ENCODE peak calls at places on chromosomes 13 and 19, in four cellular contexts. One of them, this sample, is unnamed.

GRCh38 chr13:110580800-110581199 is 19.3 kb upstream of the RAB20 start:
- DNase-seq in heart left ventricle: no peak
- DNase-seq in H1: no peak
- DNase-seq in right cardiac atrium: no peak
- DNase-seq in this sample: no peak

GRCh38 chr13:37869506-37869755 is 141 bp downstream of the TRPC4 start:
- DNase-seq in heart left ventricle: no peak
- DNase-seq in H1: no peak
- DNase-seq in right cardiac atrium: no peak
- DNase-seq in this sample: no peak

GRCh38 chr19:55902080-55902751 is 29.9 kb downstream of the NLRP13 start:
- DNase-seq in right cardiac atrium: no peak
- DNase-seq in H1: no peak
- DNase-seq in heart left ventricle: no peak
- DNase-seq in this sample: no peak

GRCh38 chr19:36488816-36489138 is 584 bp downstream of the ZNF566 start:
- DNase-seq in heart left ventricle: no peak
- DNase-seq in right cardiac atrium: no peak
- DNase-seq in H1: no peak
- DNase-seq in this sample: no peak

GRCh38 chr13:75050419-75051066 is 431.4 kb downstream of the TBC1D4 start:
- DNase-seq in H1: no peak
- DNase-seq in right cardiac atrium: no peak
- DNase-seq in heart left ventricle: no peak
- DNase-seq in this sample: peak; percentile 51

GRCh38 chr13:106028916-106029315 is 506.5 kb downstream of the EFNB2 start:
- DNase-seq in H1: no peak
- DNase-seq in heart left ventricle: no peak
- DNase-seq in right cardiac atrium: no peak
- DNase-seq in this sample: no peak

GRCh38 chr13:36163809-36164308 is 32.7 kb upstream of the DCLK1 start:
- DNase-seq in H1: no peak
- DNase-seq in right cardiac atrium: peak; percentile 75
- DNase-seq in heart left ventricle: peak; percentile 76
- DNase-seq in this sample: no peak

GRCh38 chr19:31261019-31261595 is 88.1 kb downstream of the TSHZ3 start:
- DNase-seq in heart left ventricle: no peak
- DNase-seq in right cardiac atrium: no peak
- DNase-seq in H1: no peak
- DNase-seq in this sample: no peak

GRCh38 chr13:63351081-63351480 is 1935.4 kb upstream of the PCDH20 start:
- DNase-seq in right cardiac atrium: no peak
- DNase-seq in H1: no peak
- DNase-seq in heart left ventricle: no peak
- DNase-seq in this sample: no peak

GRCh38 chr13:81017525-81018152 is 676.7 kb upstream of the SPRY2 start:
- DNase-seq in heart left ventricle: no peak
- DNase-seq in H1: no peak
- DNase-seq in right cardiac atrium: no peak
- DNase-seq in this sample: peak; percentile 34

GRCh38 chr13:50846861-50847475 is 3.5 kb upstream of the DLEU7 start:
- DNase-seq in H1: no peak
- DNase-seq in heart left ventricle: no peak
- DNase-seq in right cardiac atrium: no peak
- DNase-seq in this sample: no peak

GRCh38 chr13:95155093-95155492 is 146.2 kb downstream of the ABCC4 start:
- DNase-seq in H1: no peak
- DNase-seq in right cardiac atrium: no peak
- DNase-seq in heart left ventricle: no peak
- DNase-seq in this sample: no peak

GRCh38 chr13:32087955-32088747 is 56.6 kb downstream of the FRY start:
- DNase-seq in H1: no peak
- DNase-seq in right cardiac atrium: no peak
- DNase-seq in heart left ventricle: no peak
- DNase-seq in this sample: no peak

GRCh38 chr19:49142866-49143335 is 12.3 kb downstream of the HRC start:
- DNase-seq in heart left ventricle: peak; percentile 93
- DNase-seq in H1: no peak
- DNase-seq in right cardiac atrium: peak; percentile 96
- DNase-seq in this sample: no peak

GRCh38 chr13:28449826-28450773 is 44.8 kb downstream of the FLT1 start:
- DNase-seq in right cardiac atrium: no peak
- DNase-seq in H1: no peak
- DNase-seq in heart left ventricle: no peak
- DNase-seq in this sample: no peak

GRCh38 chr13:33195693-33196464 is 89.7 kb downstream of the STARD13 start:
- DNase-seq in heart left ventricle: no peak
- DNase-seq in H1: no peak
- DNase-seq in right cardiac atrium: no peak
- DNase-seq in this sample: no peak

GRCh38 chr13:33453911-33454310 is 168.4 kb upstream of the STARD13 start:
- DNase-seq in H1: no peak
- DNase-seq in right cardiac atrium: no peak
- DNase-seq in heart left ventricle: no peak
- DNase-seq in this sample: no peak

GRCh38 chr19:46475976-46476375 is 4.6 kb upstream of the PNMA8A start:
- DNase-seq in right cardiac atrium: no peak
- DNase-seq in H1: no peak
- DNase-seq in heart left ventricle: no peak
- DNase-seq in this sample: no peak

GRCh38 chr19:16825312-16826168 is 3.7 kb upstream of the SIN3B start:
- DNase-seq in right cardiac atrium: peak; percentile 66
- DNase-seq in H1: no peak
- DNase-seq in heart left ventricle: no peak
- DNase-seq in this sample: no peak

GRCh38 chr19:4606921-4607678 is 32.2 kb upstream of the TNFAIP8L1 start:
- DNase-seq in heart left ventricle: peak; percentile 82
- DNase-seq in H1: no peak
- DNase-seq in right cardiac atrium: peak; percentile 91
- DNase-seq in this sample: no peak

GRCh38 chr13:110471833-110472162 is 89.7 kb downstream of the RAB20 start:
- DNase-seq in right cardiac atrium: no peak
- DNase-seq in heart left ventricle: no peak
- DNase-seq in H1: no peak
- DNase-seq in this sample: no peak

GRCh38 chr13:113153810-113154748 is 4.4 kb upstream of the PROZ start:
- DNase-seq in right cardiac atrium: peak; percentile 95
- DNase-seq in heart left ventricle: peak; percentile 91
- DNase-seq in H1: no peak
- DNase-seq in this sample: no peak

GRCh38 chr13:62014299-62014698 is 598.6 kb upstream of the PCDH20 start:
- DNase-seq in heart left ventricle: no peak
- DNase-seq in right cardiac atrium: no peak
- DNase-seq in H1: no peak
- DNase-seq in this sample: peak; percentile 56

GRCh38 chr13:46556380-46556779 is 3.4 kb downstream of the LRCH1 start:
- DNase-seq in heart left ventricle: no peak
- DNase-seq in H1: no peak
- DNase-seq in right cardiac atrium: no peak
- DNase-seq in this sample: no peak

GRCh38 chr19:3589439-3589838 is 4.2 kb downstream of the GIPC3 start:
- DNase-seq in H1: no peak
- DNase-seq in heart left ventricle: no peak
- DNase-seq in right cardiac atrium: no peak
- DNase-seq in this sample: no peak

GRCh38 chr19:3586124-3586626 is 897 bp downstream of the GIPC3 start:
- DNase-seq in H1: no peak
- DNase-seq in right cardiac atrium: peak; percentile 70
- DNase-seq in heart left ventricle: no peak
- DNase-seq in this sample: no peak

GRCh38 chr19:3589949-3590348 is 4.7 kb downstream of the GIPC3 start:
- DNase-seq in right cardiac atrium: no peak
- DNase-seq in heart left ventricle: no peak
- DNase-seq in H1: no peak
- DNase-seq in this sample: no peak

GRCh38 chr19:3586707-3587346 is 1.5 kb downstream of the GIPC3 start:
- DNase-seq in heart left ventricle: no peak
- DNase-seq in right cardiac atrium: no peak
- DNase-seq in H1: no peak
- DNase-seq in this sample: no peak

DNA sequence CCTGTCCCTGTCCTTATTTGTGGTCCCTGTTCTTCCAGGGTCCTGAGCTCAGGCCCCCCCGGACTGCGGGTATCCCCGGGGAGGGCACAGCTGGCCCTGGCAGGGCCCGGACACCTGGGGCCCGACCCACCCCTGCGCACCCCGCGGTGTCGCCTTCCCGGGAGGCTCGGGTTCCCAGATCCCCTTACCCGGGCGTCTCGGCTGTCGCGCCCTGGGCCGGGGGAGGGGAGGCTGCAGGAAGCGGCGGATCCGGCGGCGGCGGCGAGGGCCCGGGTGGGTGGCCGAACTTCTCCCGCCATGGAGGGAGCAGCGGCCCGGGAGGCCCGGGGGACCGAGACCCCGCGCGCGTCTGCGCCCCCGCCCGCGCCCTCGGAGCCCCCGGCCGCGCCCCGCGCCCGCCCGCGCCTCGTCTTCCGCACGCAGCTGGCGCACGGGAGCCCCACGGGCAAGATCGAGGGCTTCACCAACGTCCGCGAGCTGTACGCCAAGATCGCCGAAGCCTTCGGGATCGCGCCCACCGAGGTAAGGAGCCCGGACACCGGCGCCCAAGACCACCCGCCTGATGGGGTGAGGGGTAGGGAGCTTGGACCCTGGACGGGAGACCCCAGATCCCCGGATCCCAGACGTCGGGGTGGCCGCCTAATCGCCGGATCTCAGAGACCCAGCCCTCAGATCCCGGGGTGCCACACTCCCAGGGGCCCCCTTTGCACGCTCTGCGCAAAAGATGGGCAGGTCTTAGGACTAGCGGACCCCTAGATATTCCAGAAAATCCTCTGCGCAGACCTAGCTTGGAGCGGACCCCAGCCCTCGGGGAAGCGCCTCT is at the start of gene GIPC3:
- DNase-seq in H1: no peak
- DNase-seq in heart left ventricle: no peak
- DNase-seq in right cardiac atrium: peak; percentile 62
- DNase-seq in this sample: no peak
- H3K4me3 ChIP-seq in H1: peak within 1 kb of the TSS; percentile 27
- H3K4me3 ChIP-seq in heart left ventricle: peak within 1 kb of the TSS; percentile 56
- H3K4me3 ChIP-seq in right cardiac atrium: peak within 1 kb of the TSS; percentile 44
- H3K4me3 ChIP-seq in this sample: peak within 1 kb of the TSS; percentile 74

GRCh38 chr19:1676351-1677266 is 24.2 kb upstream of the TCF3 start:
- DNase-seq in right cardiac atrium: peak; percentile 37
- DNase-seq in H1: no peak
- DNase-seq in heart left ventricle: peak; percentile 41
- DNase-seq in this sample: no peak

GRCh38 chr19:1678073-1678472 is 25.7 kb upstream of the TCF3 start:
- DNase-seq in right cardiac atrium: no peak
- DNase-seq in heart left ventricle: no peak
- DNase-seq in H1: no peak
- DNase-seq in this sample: no peak

GRCh38 chr19:1674293-1674679 is 21.9 kb upstream of the TCF3 start:
- DNase-seq in H1: no peak
- DNase-seq in heart left ventricle: no peak
- DNase-seq in right cardiac atrium: peak; percentile 42
- DNase-seq in this sample: no peak

GRCh38 chr19:1673645-1674292 is 21.4 kb upstream of the TCF3 start:
- DNase-seq in heart left ventricle: no peak
- DNase-seq in right cardiac atrium: peak; percentile 25
- DNase-seq in H1: no peak
- DNase-seq in this sample: no peak

GRCh38 chr19:1675633-1676350 is 23.4 kb upstream of the TCF3 start:
- DNase-seq in heart left ventricle: peak; percentile 29
- DNase-seq in H1: no peak
- DNase-seq in right cardiac atrium: peak; percentile 45
- DNase-seq in this sample: no peak
- H3K27ac ChIP-seq in heart left ventricle: no peak overlapping the region
- H3K27ac ChIP-seq in H1: no peak overlapping the region
- H3K27ac ChIP-seq in right cardiac atrium: no peak overlapping the region
- H3K27ac ChIP-seq in this sample: no peak overlapping the region

GRCh38 chr13:29923554-29924481 is 73.4 kb upstream of the UBL3 start:
- DNase-seq in H1: peak; percentile 77
- DNase-seq in right cardiac atrium: peak; percentile 85
- DNase-seq in heart left ventricle: peak; percentile 76
- DNase-seq in this sample: no peak
- H3K4me3 ChIP-seq in H1: no peak overlapping the region
- H3K4me3 ChIP-seq in right cardiac atrium: no peak overlapping the region
- H3K4me3 ChIP-seq in heart left ventricle: no peak overlapping the region
- H3K4me3 ChIP-seq in this sample: no peak overlapping the region

GRCh38 chr13:40379186-40379585 is 287.3 kb downstream of the FOXO1 start:
- DNase-seq in right cardiac atrium: no peak
- DNase-seq in H1: no peak
- DNase-seq in heart left ventricle: no peak
- DNase-seq in this sample: no peak

GRCh38 chr13:40375522-40376171 is 290.8 kb downstream of the FOXO1 start:
- DNase-seq in right cardiac atrium: peak; percentile 70
- DNase-seq in heart left ventricle: no peak
- DNase-seq in H1: no peak
- DNase-seq in this sample: no peak

GRCh38 chr13:40376867-40377266 is 289.6 kb downstream of the FOXO1 start:
- DNase-seq in right cardiac atrium: no peak
- DNase-seq in heart left ventricle: no peak
- DNase-seq in H1: no peak
- DNase-seq in this sample: no peak

GRCh38 chr13:40376296-40376849 is 290.1 kb downstream of the FOXO1 start:
- DNase-seq in right cardiac atrium: no peak
- DNase-seq in H1: no peak
- DNase-seq in heart left ventricle: no peak
- DNase-seq in this sample: no peak

DNA sequence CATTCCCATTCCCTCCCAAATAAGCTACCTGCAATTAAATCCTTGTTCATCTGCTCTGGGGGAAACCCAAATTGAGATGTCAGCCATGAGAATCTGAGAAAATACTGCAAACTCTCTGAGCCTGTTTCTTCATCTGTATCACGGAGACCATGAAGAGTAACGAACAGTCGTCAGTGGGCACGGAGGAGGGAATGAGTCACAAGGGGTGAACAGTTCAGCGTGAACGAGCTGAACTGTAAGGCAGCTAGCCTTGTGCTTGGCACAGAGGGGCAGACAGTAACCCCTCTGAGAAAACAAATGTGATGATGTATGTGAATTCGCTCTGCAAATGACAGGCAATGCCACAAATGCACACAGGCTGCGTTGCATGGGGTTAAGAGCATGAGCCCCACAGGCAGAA is 288.7 kb downstream of the FOXO1 start:
- DNase-seq in right cardiac atrium: no peak
- DNase-seq in heart left ventricle: no peak
- DNase-seq in H1: no peak
- DNase-seq in this sample: no peak
- H3K27ac ChIP-seq in right cardiac atrium: peak overlapping the region; percentile 25
- H3K27ac ChIP-seq in heart left ventricle: no peak overlapping the region
- H3K27ac ChIP-seq in H1: no peak overlapping the region
- H3K27ac ChIP-seq in this sample: no peak overlapping the region

This sample was measured in SK-N-MC.